ENCODE peak calls at places on chromosome 16, in four cellular contexts. One of them, this sample, is unnamed.

GRCh38 chr16:65372171-65372570 is 250.3 kb upstream of the CDH11 start:
- DNase-seq in heart right ventricle: no peak
- DNase-seq in retinal pigment epithelial cell: no peak
- DNase-seq in CD4-positive, CD25-positive, alpha-beta regulatory T cell: no peak
- DNase-seq in this sample: no peak

GRCh38 chr16:67674851-67675578 is 8.4 kb downstream of the C16orf86 start:
- DNase-seq in heart right ventricle: no peak
- DNase-seq in retinal pigment epithelial cell: no peak
- DNase-seq in CD4-positive, CD25-positive, alpha-beta regulatory T cell: no peak
- DNase-seq in this sample: no peak

GRCh38 chr16:11063432-11064201 is 119.3 kb downstream of the CLEC16A start:
- DNase-seq in heart right ventricle: no peak
- DNase-seq in retinal pigment epithelial cell: no peak
- DNase-seq in CD4-positive, CD25-positive, alpha-beta regulatory T cell: no peak
- DNase-seq in this sample: no peak

GRCh38 chr16:59210955-59211541 is 476.9 kb upstream of the GOT2 start:
- DNase-seq in heart right ventricle: no peak
- DNase-seq in retinal pigment epithelial cell: peak
- DNase-seq in CD4-positive, CD25-positive, alpha-beta regulatory T cell: no peak
- DNase-seq in this sample: peak

GRCh38 chr16:16041196-16041892 is 91.9 kb downstream of the ABCC1 start:
- DNase-seq in heart right ventricle: no peak
- DNase-seq in retinal pigment epithelial cell: no peak
- DNase-seq in CD4-positive, CD25-positive, alpha-beta regulatory T cell: peak
- DNase-seq in this sample: no peak

GRCh38 chr16:49405123-49405522 is 31.5 kb downstream of the C16orf78 start:
- DNase-seq in heart right ventricle: no peak
- DNase-seq in retinal pigment epithelial cell: no peak
- DNase-seq in CD4-positive, CD25-positive, alpha-beta regulatory T cell: no peak
- DNase-seq in this sample: no peak

GRCh38 chr16:11254913-11255736 is 879 bp downstream of the SOCS1 start:
- DNase-seq in heart right ventricle: peak
- DNase-seq in retinal pigment epithelial cell: no peak
- DNase-seq in CD4-positive, CD25-positive, alpha-beta regulatory T cell: peak
- DNase-seq in this sample: no peak

GRCh38 chr16:73915939-73916451 is 380.6 kb upstream of the PSMD7 start:
- DNase-seq in heart right ventricle: no peak
- DNase-seq in retinal pigment epithelial cell: no peak
- DNase-seq in CD4-positive, CD25-positive, alpha-beta regulatory T cell: no peak
- DNase-seq in this sample: no peak

GRCh38 chr16:17161034-17161433 is 309.7 kb downstream of the XYLT1 start:
- DNase-seq in heart right ventricle: no peak
- DNase-seq in retinal pigment epithelial cell: no peak
- DNase-seq in CD4-positive, CD25-positive, alpha-beta regulatory T cell: no peak
- DNase-seq in this sample: no peak

GRCh38 chr16:81198635-81199034 is 39.9 kb upstream of the BCO1 start:
- DNase-seq in heart right ventricle: no peak
- DNase-seq in retinal pigment epithelial cell: no peak
- DNase-seq in CD4-positive, CD25-positive, alpha-beta regulatory T cell: no peak
- DNase-seq in this sample: no peak

GRCh38 chr16:63890723-63891122 is 1231.1 kb downstream of the CDH11 start:
- DNase-seq in heart right ventricle: no peak
- DNase-seq in retinal pigment epithelial cell: no peak
- DNase-seq in CD4-positive, CD25-positive, alpha-beta regulatory T cell: no peak
- DNase-seq in this sample: no peak

GRCh38 chr16:51420247-51420646 is 269.2 kb upstream of the SALL1 start:
- DNase-seq in heart right ventricle: no peak
- DNase-seq in retinal pigment epithelial cell: no peak
- DNase-seq in CD4-positive, CD25-positive, alpha-beta regulatory T cell: no peak
- DNase-seq in this sample: no peak

GRCh38 chr16:68564367-68564985 is 25.4 kb downstream of the ZFP90 start:
- DNase-seq in heart right ventricle: no peak
- DNase-seq in retinal pigment epithelial cell: no peak
- DNase-seq in CD4-positive, CD25-positive, alpha-beta regulatory T cell: peak
- DNase-seq in this sample: no peak

GRCh38 chr16:15618392-15618791 is 24.6 kb downstream of the MARF1 start:
- DNase-seq in heart right ventricle: no peak
- DNase-seq in retinal pigment epithelial cell: no peak
- DNase-seq in CD4-positive, CD25-positive, alpha-beta regulatory T cell: no peak
- DNase-seq in this sample: no peak

DNA sequence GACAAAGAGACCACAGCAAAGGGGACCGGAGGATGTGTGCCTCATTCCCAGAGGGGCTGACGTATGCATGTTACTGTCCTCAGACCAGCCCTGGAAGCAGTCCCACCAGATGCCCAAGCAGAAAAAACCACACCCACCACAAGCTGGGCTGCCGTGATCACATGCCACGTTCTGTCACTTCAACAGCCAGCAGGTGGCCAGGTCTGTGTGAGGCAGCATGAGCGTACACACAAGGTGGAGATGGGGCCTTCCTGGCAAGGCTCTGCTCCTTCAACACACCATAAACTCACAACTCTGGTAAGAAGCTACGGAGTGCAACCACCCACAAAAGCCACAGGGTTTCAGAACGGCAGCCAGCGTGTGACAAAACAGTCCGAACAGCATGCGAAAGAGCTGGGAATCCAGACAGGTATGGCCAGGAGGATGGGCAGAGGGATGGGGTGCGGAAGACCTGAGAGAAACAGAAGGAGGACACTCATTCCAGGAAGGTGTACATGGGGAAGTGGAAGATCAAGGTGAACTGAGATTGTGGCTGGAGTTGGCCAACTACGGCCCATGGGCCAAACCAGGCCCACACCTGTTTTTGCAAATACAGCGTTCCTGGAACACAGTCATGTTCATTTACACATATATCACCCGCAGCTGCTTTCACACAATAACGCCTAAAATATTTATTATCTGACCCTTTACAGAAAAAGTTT is 27.9 kb downstream of the MBTPS1 start:
- DNase-seq in heart right ventricle: peak
- DNase-seq in retinal pigment epithelial cell: no peak
- DNase-seq in CD4-positive, CD25-positive, alpha-beta regulatory T cell: peak
- DNase-seq in this sample: no peak
- H3K4me3 ChIP-seq in heart right ventricle: no peak
- H3K4me3 ChIP-seq in retinal pigment epithelial cell: no peak
- H3K4me3 ChIP-seq in CD4-positive, CD25-positive, alpha-beta regulatory T cell: no peak
- H3K4me3 ChIP-seq in this sample: no peak

DNA sequence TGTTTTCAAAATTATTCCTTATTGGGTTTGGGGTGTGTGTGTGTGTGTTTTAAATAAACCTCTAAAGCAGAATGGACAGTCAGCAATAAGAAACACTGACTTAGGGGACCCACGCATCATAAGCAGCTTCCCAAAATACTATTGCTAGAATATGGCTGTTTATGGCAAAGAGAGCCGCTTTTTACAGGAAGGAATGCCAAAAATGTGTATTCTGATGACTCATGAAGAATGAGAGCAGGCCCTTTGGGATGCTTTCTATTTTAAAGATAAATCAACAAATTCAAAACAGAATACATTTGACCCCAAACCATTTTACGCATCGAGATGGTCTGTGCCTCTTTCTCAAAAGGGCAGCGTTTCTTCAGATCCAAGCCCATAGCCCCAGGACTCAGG is 37.5 kb downstream of the ARHGAP17 start:
- DNase-seq in heart right ventricle: no peak
- DNase-seq in retinal pigment epithelial cell: no peak
- DNase-seq in CD4-positive, CD25-positive, alpha-beta regulatory T cell: no peak
- DNase-seq in this sample: no peak
- H3K4me3 ChIP-seq in heart right ventricle: no peak
- H3K4me3 ChIP-seq in retinal pigment epithelial cell: peak
- H3K4me3 ChIP-seq in CD4-positive, CD25-positive, alpha-beta regulatory T cell: no peak
- H3K4me3 ChIP-seq in this sample: no peak

DNA sequence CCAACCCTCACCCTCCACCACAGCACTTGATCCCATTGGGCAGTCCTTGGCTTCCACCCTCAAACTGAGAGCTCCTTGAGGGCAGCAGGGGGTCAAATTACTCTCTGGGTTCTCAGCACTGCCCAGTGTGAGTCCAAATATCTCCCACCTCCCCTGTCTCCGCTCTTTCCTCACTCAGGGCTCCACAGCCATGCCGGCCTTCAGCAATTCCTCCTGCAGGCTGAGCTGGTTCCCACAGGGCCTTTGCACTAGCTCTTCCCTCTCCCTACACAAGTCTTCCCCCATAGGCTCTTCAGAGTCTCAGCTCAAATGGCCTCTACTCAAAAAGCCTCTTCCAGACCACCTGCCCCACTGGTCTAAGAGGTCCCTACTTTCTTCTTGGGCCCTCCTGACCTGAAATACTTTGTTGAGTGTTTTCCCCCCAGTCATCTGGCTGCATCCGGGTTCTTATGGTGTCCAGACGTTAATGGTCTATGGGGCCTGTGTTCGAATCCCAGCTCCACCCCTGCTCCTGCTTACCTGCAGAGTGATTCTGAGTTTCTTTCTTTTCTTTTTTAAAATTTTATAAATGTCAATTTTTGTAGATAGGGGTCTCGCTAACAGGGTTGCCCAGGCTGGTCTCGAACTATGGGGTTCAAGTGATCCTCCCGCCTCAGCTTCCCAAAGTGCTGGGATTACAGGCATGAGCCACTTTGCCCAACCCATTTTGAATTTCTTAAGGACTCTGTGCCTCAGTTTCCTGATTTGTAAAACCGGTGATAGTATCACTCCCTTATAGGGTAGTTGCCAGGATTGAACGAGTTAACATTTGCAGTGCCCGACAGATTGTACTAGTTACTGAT is 973 bp upstream of the IL4R start:
- DNase-seq in heart right ventricle: no peak
- DNase-seq in retinal pigment epithelial cell: no peak
- DNase-seq in CD4-positive, CD25-positive, alpha-beta regulatory T cell: no peak
- DNase-seq in this sample: no peak
- H3K4me3 ChIP-seq in heart right ventricle: peak
- H3K4me3 ChIP-seq in retinal pigment epithelial cell: peak
- H3K4me3 ChIP-seq in CD4-positive, CD25-positive, alpha-beta regulatory T cell: peak
- H3K4me3 ChIP-seq in this sample: peak

GRCh38 chr16:86074651-86075487 is 175.9 kb downstream of the IRF8 start:
- DNase-seq in heart right ventricle: no peak
- DNase-seq in retinal pigment epithelial cell: no peak
- DNase-seq in CD4-positive, CD25-positive, alpha-beta regulatory T cell: no peak
- DNase-seq in this sample: no peak
- H3K4me3 ChIP-seq in heart right ventricle: no peak
- H3K4me3 ChIP-seq in retinal pigment epithelial cell: no peak
- H3K4me3 ChIP-seq in CD4-positive, CD25-positive, alpha-beta regulatory T cell: no peak
- H3K4me3 ChIP-seq in this sample: no peak

DNA sequence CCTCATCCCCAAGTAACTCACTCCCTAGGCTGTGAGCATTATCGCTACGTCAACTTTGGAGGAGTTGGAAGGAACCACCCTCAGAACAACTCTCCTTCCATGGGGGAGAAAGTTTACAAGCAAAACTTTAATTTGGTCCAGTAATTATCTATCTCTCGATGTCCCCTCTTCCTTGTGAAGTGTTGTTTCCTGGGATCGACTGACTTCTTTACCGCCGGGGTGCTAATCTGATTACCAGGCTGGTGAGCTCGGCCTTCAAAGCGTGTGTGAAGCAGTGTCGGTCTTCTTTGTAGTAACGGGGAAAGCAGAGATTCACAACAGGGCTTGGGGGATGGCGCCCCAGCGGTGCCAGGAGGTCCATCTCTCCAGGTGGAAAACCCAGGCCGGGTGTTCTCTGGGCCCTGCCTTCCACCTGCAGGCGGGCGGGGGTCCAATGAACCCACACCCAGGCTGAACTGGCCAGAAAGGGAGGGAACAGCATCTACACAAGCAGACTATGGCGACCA is 14.5 kb upstream of the FOXF1 start:
- DNase-seq in heart right ventricle: no peak
- DNase-seq in retinal pigment epithelial cell: no peak
- DNase-seq in CD4-positive, CD25-positive, alpha-beta regulatory T cell: no peak
- DNase-seq in this sample: no peak
- H3K4me3 ChIP-seq in heart right ventricle: no peak
- H3K4me3 ChIP-seq in retinal pigment epithelial cell: no peak
- H3K4me3 ChIP-seq in CD4-positive, CD25-positive, alpha-beta regulatory T cell: no peak
- H3K4me3 ChIP-seq in this sample: no peak

DNA sequence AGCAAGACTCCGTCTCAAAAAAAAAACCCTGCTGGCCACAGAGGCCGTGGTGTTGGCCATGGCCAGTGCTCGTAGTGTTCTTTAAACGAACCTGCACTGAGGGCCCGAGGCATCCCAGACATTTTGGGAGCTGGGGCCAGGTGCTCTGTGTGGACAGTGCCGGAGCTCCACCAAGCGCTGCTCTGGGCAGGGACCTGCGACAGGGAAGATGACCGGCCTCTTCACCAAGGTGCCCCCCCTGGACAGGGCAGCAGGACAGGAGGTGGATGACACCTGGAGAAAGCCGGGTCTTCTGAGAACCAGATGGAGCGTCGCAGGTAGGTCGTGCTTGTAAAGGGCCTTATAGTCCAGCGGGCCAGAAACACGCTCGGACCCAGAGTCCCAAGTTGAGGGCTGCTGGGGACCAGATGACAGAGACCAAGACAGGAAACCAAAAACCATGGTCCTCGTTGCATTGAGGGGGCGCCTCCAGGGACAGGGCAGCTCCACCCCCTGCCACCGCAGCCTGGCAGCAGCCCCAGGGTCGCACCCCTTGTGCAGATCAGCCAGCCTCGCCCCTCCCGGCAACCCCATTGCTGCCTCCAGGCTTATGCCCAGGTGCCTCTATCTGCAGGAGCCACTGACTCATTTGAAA is 4.3 kb upstream of the NTN3 start:
- DNase-seq in heart right ventricle: no peak
- DNase-seq in retinal pigment epithelial cell: no peak
- DNase-seq in CD4-positive, CD25-positive, alpha-beta regulatory T cell: no peak
- DNase-seq in this sample: no peak
- H3K4me3 ChIP-seq in heart right ventricle: no peak
- H3K4me3 ChIP-seq in retinal pigment epithelial cell: no peak
- H3K4me3 ChIP-seq in CD4-positive, CD25-positive, alpha-beta regulatory T cell: no peak
- H3K4me3 ChIP-seq in this sample: no peak

DNA sequence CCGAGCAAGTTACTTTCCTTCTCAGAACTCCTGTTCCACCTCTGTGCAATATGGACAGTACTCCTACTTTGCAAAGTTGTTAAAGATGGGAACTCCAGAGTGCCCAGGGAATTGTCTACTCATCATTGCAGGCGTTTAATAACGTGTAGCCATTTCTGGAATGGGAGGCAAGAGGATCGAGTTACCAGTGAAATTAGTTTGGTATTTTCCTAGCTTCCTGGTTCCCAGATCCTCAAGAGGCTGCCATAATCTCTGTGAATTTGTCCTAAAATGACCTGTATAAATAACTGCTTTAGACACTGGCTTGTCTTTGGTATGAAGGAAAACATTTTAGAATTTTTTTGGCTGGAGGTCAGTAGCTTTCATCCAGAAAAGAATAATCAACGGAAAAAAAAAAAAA is 27.7 kb downstream of the WWOX start:
- DNase-seq in heart right ventricle: no peak
- DNase-seq in retinal pigment epithelial cell: no peak
- DNase-seq in CD4-positive, CD25-positive, alpha-beta regulatory T cell: no peak
- DNase-seq in this sample: no peak
- H3K4me3 ChIP-seq in heart right ventricle: peak
- H3K4me3 ChIP-seq in retinal pigment epithelial cell: no peak
- H3K4me3 ChIP-seq in CD4-positive, CD25-positive, alpha-beta regulatory T cell: no peak
- H3K4me3 ChIP-seq in this sample: no peak

This sample was measured in epithelial cell of proximal tubule.